ENCODE peak calls at places on chromosomes 6 and 20, in eight cellular contexts. G is T-helper 1 cell, Z is posterior vena cava, F is A172, B is skeletal muscle cell, H is fibroblast of mammary gland, K is LNCaP clone FGC, X is NCI-H460. T is an unnamed sample.
A peak's percentile ranks its signal among the peaks of the same experiment; 100 is the strongest.

GRCh38 chr20:17910828-17911294 is 57.7 kb downstream of the SNX5 start:
- DNase-seq in X (no peak), B (peak; percentile 39), Z (peak; percentile 76), G (no peak), K (no peak), F (peak; percentile 76), H (peak; percentile 89), T (peak; percentile 69)

GRCh38 chr20:61169870-61170269 is 82.2 kb upstream of the CDH4 start:
- DNase-seq in H (no peak), Z (no peak), B (no peak), G (no peak), F (no peak), X (no peak), K (no peak), T (no peak)

GRCh38 chr6:16334671-16335070 is 96.3 kb downstream of the GMPR start:
- DNase-seq in Z (peak; percentile 88), K (no peak), H (peak; percentile 97), G (no peak), F (peak; percentile 76), B (peak; percentile 91), X (no peak), T (peak; percentile 49)

GRCh38 chr6:109447087-109447486 is 6.6 kb downstream of the SMPD2 start:
- DNase-seq in Z (no peak), X (no peak), F (no peak), G (no peak), K (no peak), B (no peak), H (no peak), T (no peak)

GRCh38 chr6:63424636-63425035 is 104.9 kb upstream of the LGSN start:
- DNase-seq in B (no peak), G (no peak), H (no peak), X (no peak), Z (no peak), K (no peak), F (no peak), T (no peak)

GRCh38 chr6:110809792-110810191 is 5.5 kb downstream of the CDK19 start:
- DNase-seq in F (no peak), H (no peak), K (no peak), B (no peak), X (no peak), G (no peak), Z (no peak), T (no peak)

GRCh38 chr6:28633445-28634215 is 107.9 kb downstream of the GPX5 start:
- DNase-seq in G (no peak), F (no peak), X (peak; percentile 35), B (no peak), Z (no peak), K (no peak), H (no peak), T (no peak)

GRCh38 chr6:135087403-135087802 is 32.8 kb upstream of the HBS1L start:
- DNase-seq in Z (no peak), F (no peak), X (no peak), G (no peak), K (no peak), B (no peak), H (no peak), T (peak; percentile 46)

GRCh38 chr6:137163732-137164318 is 9.6 kb downstream of the IL22RA2 start:
- DNase-seq in G (no peak), F (no peak), H (no peak), Z (no peak), K (no peak), X (no peak), B (no peak), T (no peak)

GRCh38 chr6:72022830-72023229 is 136.5 kb downstream of the RIMS1 start:
- DNase-seq in B (no peak), G (no peak), X (no peak), Z (no peak), H (no peak), K (no peak), F (no peak), T (no peak)